ENCODE peak calls at places on chromosomes 13 and 19, in five cellular contexts. One of them, this sample, is unnamed.

GRCh38 chr13:81480634-81481033 is 1139.7 kb upstream of the SPRY2 start:
- DNase-seq in H1: no peak
- DNase-seq in HepG2: no peak
- DNase-seq in K562: no peak
- DNase-seq in GM12878: no peak
- DNase-seq in this sample: no peak

GRCh38 chr13:38763446-38764381 is 76.8 kb downstream of the FREM2 start:
- DNase-seq in HepG2: peak
- DNase-seq in GM12878: no peak
- DNase-seq in K562: peak
- DNase-seq in H1: no peak
- DNase-seq in this sample: peak

GRCh38 chr19:38529610-38530009 is 88.1 kb downstream of the MAP4K1 start:
- DNase-seq in K562: no peak
- DNase-seq in H1: no peak
- DNase-seq in GM12878: no peak
- DNase-seq in HepG2: no peak
- DNase-seq in this sample: no peak

GRCh38 chr13:95536629-95537241 is 15.8 kb upstream of the CLDN10 start:
- DNase-seq in GM12878: no peak
- DNase-seq in H1: no peak
- DNase-seq in HepG2: no peak
- DNase-seq in K562: no peak
- DNase-seq in this sample: peak

GRCh38 chr13:101416181-101417042 is at the start of gene NALCN:
- DNase-seq in H1: peak
- DNase-seq in HepG2: no peak
- DNase-seq in GM12878: no peak
- DNase-seq in K562: no peak
- DNase-seq in this sample: peak

GRCh38 chr13:30908416-30908980 is 2.4 kb downstream of the MEDAG start:
- DNase-seq in H1: no peak
- DNase-seq in K562: no peak
- DNase-seq in HepG2: no peak
- DNase-seq in GM12878: no peak
- DNase-seq in this sample: no peak

GRCh38 chr19:39686739-39687138 is 17.5 kb upstream of the LGALS14 start:
- DNase-seq in HepG2: no peak
- DNase-seq in H1: peak
- DNase-seq in GM12878: no peak
- DNase-seq in K562: no peak
- DNase-seq in this sample: no peak

GRCh38 chr13:75226092-75226491 is 255.9 kb downstream of the TBC1D4 start:
- DNase-seq in H1: peak
- DNase-seq in GM12878: no peak
- DNase-seq in HepG2: no peak
- DNase-seq in K562: peak
- DNase-seq in this sample: peak

GRCh38 chr13:46389985-46390384 is 2.9 kb upstream of the RUBCNL start:
- DNase-seq in HepG2: peak
- DNase-seq in K562: no peak
- DNase-seq in GM12878: peak
- DNase-seq in H1: no peak
- DNase-seq in this sample: no peak

GRCh38 chr19:40610396-40611064 is 9.4 kb downstream of the LTBP4 start:
- DNase-seq in GM12878: no peak
- DNase-seq in K562: no peak
- DNase-seq in H1: no peak
- DNase-seq in HepG2: no peak
- DNase-seq in this sample: peak

GRCh38 chr13:82654851-82655517 is 1227.3 kb downstream of the SLITRK1 start:
- DNase-seq in K562: no peak
- DNase-seq in H1: no peak
- DNase-seq in GM12878: no peak
- DNase-seq in HepG2: no peak
- DNase-seq in this sample: no peak

GRCh38 chr19:18073197-18073596 is 13.5 kb downstream of the IL12RB1 start:
- DNase-seq in HepG2: no peak
- DNase-seq in K562: no peak
- DNase-seq in H1: no peak
- DNase-seq in GM12878: no peak
- DNase-seq in this sample: no peak

GRCh38 chr13:106906431-106906996 is 338.6 kb upstream of the ARGLU1 start:
- DNase-seq in HepG2: no peak
- DNase-seq in K562: no peak
- DNase-seq in GM12878: no peak
- DNase-seq in H1: no peak
- DNase-seq in this sample: no peak

GRCh38 chr19:45577111-45577905 is 7.3 kb downstream of the OPA3 start:
- DNase-seq in HepG2: peak
- DNase-seq in H1: no peak
- DNase-seq in GM12878: no peak
- DNase-seq in K562: no peak
- DNase-seq in this sample: peak

GRCh38 chr19:52936151-52936957 is 13.1 kb upstream of the ZNF888 start:
- DNase-seq in H1: no peak
- DNase-seq in HepG2: peak
- DNase-seq in GM12878: peak
- DNase-seq in K562: peak
- DNase-seq in this sample: no peak

GRCh38 chr19:14694867-14695266 is 5.0 kb downstream of the ZNF333 start:
- DNase-seq in K562: no peak
- DNase-seq in GM12878: no peak
- DNase-seq in H1: no peak
- DNase-seq in HepG2: no peak
- DNase-seq in this sample: no peak

GRCh38 chr13:43444085-43444484 is 342.7 kb downstream of the ENOX1 start:
- DNase-seq in K562: no peak
- DNase-seq in H1: no peak
- DNase-seq in HepG2: no peak
- DNase-seq in GM12878: no peak
- DNase-seq in this sample: no peak

GRCh38 chr19:15456871-15457700 is 7.3 kb downstream of the RASAL3 start:
- DNase-seq in K562: no peak
- DNase-seq in GM12878: no peak
- DNase-seq in H1: peak
- DNase-seq in HepG2: no peak
- DNase-seq in this sample: peak

GRCh38 chr19:18300930-18301717 is 19.7 kb upstream of the JUND start:
- DNase-seq in H1: no peak
- DNase-seq in HepG2: no peak
- DNase-seq in GM12878: no peak
- DNase-seq in K562: peak
- DNase-seq in this sample: no peak

GRCh38 chr19:6062274-6062673 is 48.0 kb downstream of the RFX2 start:
- DNase-seq in K562: no peak
- DNase-seq in GM12878: no peak
- DNase-seq in HepG2: no peak
- DNase-seq in H1: no peak
- DNase-seq in this sample: no peak

GRCh38 chr19:42370068-42370520 is 20.0 kb downstream of the CNFN start:
- DNase-seq in HepG2: no peak
- DNase-seq in K562: no peak
- DNase-seq in GM12878: no peak
- DNase-seq in H1: peak
- DNase-seq in this sample: peak

GRCh38 chr13:108037348-108037747 is 178.0 kb downstream of the LIG4 start:
- DNase-seq in GM12878: no peak
- DNase-seq in HepG2: no peak
- DNase-seq in H1: no peak
- DNase-seq in K562: no peak
- DNase-seq in this sample: no peak

GRCh38 chr19:19654441-19654840 is 9.0 kb downstream of the ATP13A1 start:
- DNase-seq in H1: no peak
- DNase-seq in HepG2: no peak
- DNase-seq in K562: peak
- DNase-seq in GM12878: no peak
- DNase-seq in this sample: no peak

GRCh38 chr19:42069619-42070293 is at the start of gene GRIK5:
- DNase-seq in GM12878: no peak
- DNase-seq in K562: no peak
- DNase-seq in HepG2: no peak
- DNase-seq in H1: peak
- DNase-seq in this sample: peak

GRCh38 chr13:95516021-95516420 is 36.5 kb upstream of the CLDN10 start:
- DNase-seq in H1: no peak
- DNase-seq in HepG2: no peak
- DNase-seq in GM12878: no peak
- DNase-seq in K562: no peak
- DNase-seq in this sample: no peak

GRCh38 chr13:99347335-99347878 is 40.2 kb upstream of the GPR183 start:
- DNase-seq in H1: no peak
- DNase-seq in HepG2: no peak
- DNase-seq in GM12878: no peak
- DNase-seq in K562: no peak
- DNase-seq in this sample: no peak

DNA sequence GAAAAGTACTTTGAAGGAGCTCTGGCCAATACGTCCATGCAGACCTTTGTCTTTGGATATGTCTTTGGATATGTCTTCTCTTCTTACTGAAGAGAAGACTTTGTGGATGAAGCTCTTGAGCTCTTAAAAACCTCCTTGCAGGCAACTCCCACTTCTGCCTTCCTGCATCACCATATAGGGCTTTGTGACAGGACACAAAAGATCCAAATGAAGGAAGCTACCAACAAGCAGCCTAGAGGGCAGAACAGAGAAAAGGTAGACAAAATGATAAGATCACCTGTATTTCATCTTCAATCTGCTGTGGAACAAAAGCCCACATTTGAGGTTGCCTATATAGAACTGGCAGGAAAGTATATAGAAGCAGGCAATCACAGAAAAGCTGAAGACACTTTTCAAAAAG is 42.6 kb downstream of the N4BP2L1 start:
- DNase-seq in H1: no peak
- DNase-seq in GM12878: no peak
- DNase-seq in HepG2: no peak
- DNase-seq in K562: no peak
- DNase-seq in this sample: no peak
- TF ChIP-seq POLR2AphosphoS5 in H1: no peak
- TF ChIP-seq POLR2AphosphoS5 in GM12878: no peak
- TF ChIP-seq POLR2AphosphoS5 in HepG2: no peak
- TF ChIP-seq POLR2AphosphoS5 in K562: no peak
- TF ChIP-seq POLR2AphosphoS5 in this sample: no peak

GRCh38 chr13:49220035-49220855 is at the start of gene MLNR:
- DNase-seq in HepG2: peak
- DNase-seq in GM12878: no peak
- DNase-seq in K562: peak
- DNase-seq in H1: peak
- DNase-seq in this sample: peak
- TF ChIP-seq CREB1 in HepG2: no peak
- TF ChIP-seq CREB1 in GM12878: no peak
- TF ChIP-seq CREB1 in K562: no peak
- TF ChIP-seq CREB1 in H1: peak
- TF ChIP-seq CREB1 in this sample: no peak

DNA sequence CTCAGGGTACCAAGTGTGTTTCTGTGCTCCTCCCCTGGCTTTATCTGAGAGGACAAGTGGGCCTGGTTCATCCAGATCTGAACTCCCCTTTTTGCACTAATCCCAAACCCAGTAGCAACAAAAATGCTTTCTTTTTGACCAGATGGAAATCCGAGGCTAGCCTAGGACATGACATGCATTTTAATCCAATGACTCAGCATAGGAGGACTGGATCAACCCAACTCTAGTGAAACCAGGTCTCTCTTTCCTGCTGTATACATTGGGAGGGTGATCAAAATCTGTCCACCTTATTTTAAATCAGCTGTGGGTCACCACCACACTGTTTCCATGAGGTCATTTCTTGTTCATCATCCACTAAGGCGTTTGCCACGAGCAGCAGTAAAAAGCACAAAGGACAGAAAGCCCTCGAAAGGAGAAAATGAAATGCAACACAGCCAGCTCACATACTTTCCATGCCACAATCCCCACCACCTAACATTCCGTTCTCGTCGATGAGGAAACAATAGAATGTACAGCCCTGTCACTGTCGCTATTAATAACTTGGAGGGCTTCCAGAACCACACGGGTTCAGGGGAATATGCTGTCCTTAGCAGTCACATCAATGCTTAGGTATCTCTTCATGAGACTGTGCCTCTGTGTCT is 543.0 kb downstream of the IRS2 start:
- DNase-seq in H1: no peak
- DNase-seq in GM12878: no peak
- DNase-seq in HepG2: no peak
- DNase-seq in K562: peak
- DNase-seq in this sample: peak
- TF ChIP-seq POLR2AphosphoS5 in H1: no peak
- TF ChIP-seq POLR2AphosphoS5 in GM12878: no peak
- TF ChIP-seq POLR2AphosphoS5 in HepG2: no peak
- TF ChIP-seq POLR2AphosphoS5 in K562: peak
- TF ChIP-seq POLR2AphosphoS5 in this sample: no peak

DNA sequence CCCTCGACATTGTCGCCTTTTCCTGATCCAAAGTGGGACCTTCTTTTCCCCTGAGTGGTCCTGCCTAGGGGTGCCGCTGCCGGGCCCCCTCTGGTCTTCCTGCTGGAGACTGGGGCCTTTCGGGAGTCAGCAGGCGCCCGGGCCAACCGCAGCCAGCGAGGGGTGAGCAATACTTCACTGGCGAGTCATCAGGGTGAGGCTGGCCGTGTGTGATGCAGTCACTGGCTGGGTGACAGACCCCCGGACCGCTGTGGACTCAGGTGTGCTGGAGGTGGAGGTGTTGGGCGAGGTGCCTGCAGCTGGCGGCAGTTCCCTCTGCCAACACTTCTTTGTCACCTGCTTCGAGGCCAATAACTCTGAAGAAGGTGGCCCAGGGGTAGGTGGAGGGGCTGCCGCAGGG is 1.5 kb upstream of the CGB5 start:
- DNase-seq in GM12878: no peak
- DNase-seq in K562: no peak
- DNase-seq in H1: no peak
- DNase-seq in HepG2: no peak
- DNase-seq in this sample: no peak
- TF ChIP-seq CREB1 in GM12878: no peak
- TF ChIP-seq CREB1 in K562: no peak
- TF ChIP-seq CREB1 in H1: no peak
- TF ChIP-seq CREB1 in HepG2: no peak
- TF ChIP-seq CREB1 in this sample: no peak

GRCh38 chr13:42181381-42181953 is 90.5 kb upstream of the AKAP11 start:
- DNase-seq in K562: no peak
- DNase-seq in HepG2: no peak
- DNase-seq in H1: no peak
- DNase-seq in GM12878: no peak
- DNase-seq in this sample: no peak
- TF ChIP-seq POLR2AphosphoS5 in K562: no peak
- TF ChIP-seq POLR2AphosphoS5 in HepG2: no peak
- TF ChIP-seq POLR2AphosphoS5 in H1: no peak
- TF ChIP-seq POLR2AphosphoS5 in GM12878: no peak
- TF ChIP-seq POLR2AphosphoS5 in this sample: no peak

DNA sequence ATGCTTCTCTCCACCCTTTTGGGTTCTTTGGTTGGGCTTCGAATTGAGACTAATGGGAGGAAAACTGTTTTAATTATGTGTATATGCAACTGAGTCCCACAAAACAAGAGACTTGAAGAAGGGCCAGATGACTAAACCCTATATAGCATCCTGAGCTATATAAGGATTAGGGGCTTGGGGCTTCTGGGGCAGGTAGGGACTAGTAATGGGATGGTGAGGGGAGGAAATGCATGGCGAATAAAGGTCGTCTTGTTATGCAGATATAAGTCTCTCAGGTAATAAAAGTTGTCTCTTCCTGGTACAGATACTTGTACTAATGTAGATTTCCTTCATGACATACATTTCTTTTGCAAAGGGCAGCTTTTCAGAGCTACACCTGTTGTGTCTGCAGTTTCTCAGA is 2.8 kb upstream of the SLC7A9 start:
- DNase-seq in K562: no peak
- DNase-seq in HepG2: no peak
- DNase-seq in H1: peak
- DNase-seq in GM12878: no peak
- DNase-seq in this sample: no peak
- TF ChIP-seq CREB1 in K562: no peak
- TF ChIP-seq CREB1 in HepG2: no peak
- TF ChIP-seq CREB1 in H1: no peak
- TF ChIP-seq CREB1 in GM12878: no peak
- TF ChIP-seq CREB1 in this sample: no peak

This sample was measured in GM23338.